ENCODE peak calls at places on chromosomes 4 and X, in seven cellular contexts. D, W, U, Y, C, A and G are unnamed samples.
A peak's percentile ranks its signal among the peaks of the same experiment; 100 is the strongest.

GRCh38 chr4:137678796-137679195 is 146.5 kb upstream of the PCDH18 start:
- DNase-seq in D (no peak), W (no peak), U (no peak), Y (no peak), C (peak; percentile 77), A (no peak), G (peak; percentile 64)

GRCh38 chrX:132491191-132491590 is 2.4 kb upstream of the MBNL3 start:
- DNase-seq in D (no peak), W (no peak), U (no peak), Y (no peak), C (peak; percentile 23), A (no peak), G (no peak)

GRCh38 chrX:87702795-87703194 is 185.2 kb downstream of the KLHL4 start:
- DNase-seq in D (no peak), W (no peak), U (no peak), Y (no peak), C (no peak), A (no peak), G (peak; percentile 57)

GRCh38 chrX:313546-313945 is 5.0 kb downstream of the GTPBP6 start:
- DNase-seq in D (no peak), W (no peak), U (no peak), Y (peak; percentile 6), C (no peak), A (no peak), G (no peak)

GRCh38 chrX:19747672-19748610 is 139.5 kb downstream of the SH3KBP1 start:
- DNase-seq in D (no peak), W (peak; percentile 15), U (no peak), Y (peak; percentile 13), C (no peak), A (no peak), G (no peak)

GRCh38 chr4:188841523-188841922 is 702.3 kb downstream of the TRIML1 start:
- DNase-seq in D (no peak), W (no peak), U (no peak), Y (no peak), C (peak; percentile 53), A (no peak), G (no peak)

GRCh38 chrX:136652822-136653723 is 5.1 kb downstream of the CD40LG start:
- DNase-seq in D (no peak), W (no peak), U (no peak), Y (no peak), C (no peak), A (no peak), G (no peak)

GRCh38 chr4:16532240-16532990 is 306.1 kb upstream of the TAPT1 start:
- DNase-seq in D (no peak), W (no peak), U (no peak), Y (no peak), C (peak; percentile 75), A (peak; percentile 82), G (peak; percentile 66)

GRCh38 chr4:134327274-134328122 is 125.9 kb upstream of the PABPC4L start:
- DNase-seq in D (no peak), W (no peak), U (no peak), Y (no peak), C (no peak), A (no peak), G (no peak)

GRCh38 chrX:47078129-47079043 is at the start of gene RGN:
- DNase-seq in D (no peak), W (peak; percentile 50), U (peak; percentile 18), Y (peak; percentile 26), C (peak; percentile 17), A (no peak), G (no peak)

GRCh38 chrX:120358687-120359086 is 3.2 kb upstream of the ATP1B4 start:
- DNase-seq in D (no peak), W (no peak), U (no peak), Y (no peak), C (peak; percentile 2), A (no peak), G (peak; percentile 11)

GRCh38 chr4:37892641-37893040 is 1.8 kb downstream of the TBC1D1 start:
- DNase-seq in D (no peak), W (no peak), U (no peak), Y (no peak), C (no peak), A (no peak), G (no peak)

GRCh38 chrX:52346462-52347165 is 22.2 kb upstream of the XAGE2 start:
- DNase-seq in D (no peak), W (no peak), U (no peak), Y (no peak), C (peak; percentile 14), A (no peak), G (no peak)

GRCh38 chrX:51461053-51462050 is 35.0 kb downstream of the NUDT11 start:
- DNase-seq in D (peak; percentile 43), W (no peak), U (peak; percentile 25), Y (no peak), C (peak; percentile 40), A (no peak), G (peak; percentile 57)

GRCh38 chr4:181966084-181966483 is 277.1 kb upstream of the TENM3 start:
- DNase-seq in D (peak; percentile 70), W (no peak), U (peak; percentile 40), Y (no peak), C (peak; percentile 66), A (no peak), G (peak; percentile 53)

GRCh38 chr4:30722092-30722915 is 2.1 kb downstream of the PCDH7 start:
- DNase-seq in D (no peak), W (peak; percentile 32), U (no peak), Y (peak; percentile 22), C (no peak), A (no peak), G (no peak)

GRCh38 chr4:30720656-30721352 is 635 bp downstream of the PCDH7 start:
- DNase-seq in D (peak; percentile 63), W (peak; percentile 25), U (peak; percentile 55), Y (peak; percentile 25), C (peak; percentile 71), A (no peak), G (peak; percentile 53)

GRCh38 chr4:30720021-30720655 is at the start of gene PCDH7:
- DNase-seq in D (no peak), W (peak; percentile 23), U (peak; percentile 46), Y (peak; percentile 22), C (peak; percentile 73), A (no peak), G (peak; percentile 72)

GRCh38 chr4:30722916-30723270 is 2.7 kb downstream of the PCDH7 start:
- DNase-seq in D (no peak), W (no peak), U (peak; percentile 14), Y (no peak), C (no peak), A (no peak), G (no peak)

DNA sequence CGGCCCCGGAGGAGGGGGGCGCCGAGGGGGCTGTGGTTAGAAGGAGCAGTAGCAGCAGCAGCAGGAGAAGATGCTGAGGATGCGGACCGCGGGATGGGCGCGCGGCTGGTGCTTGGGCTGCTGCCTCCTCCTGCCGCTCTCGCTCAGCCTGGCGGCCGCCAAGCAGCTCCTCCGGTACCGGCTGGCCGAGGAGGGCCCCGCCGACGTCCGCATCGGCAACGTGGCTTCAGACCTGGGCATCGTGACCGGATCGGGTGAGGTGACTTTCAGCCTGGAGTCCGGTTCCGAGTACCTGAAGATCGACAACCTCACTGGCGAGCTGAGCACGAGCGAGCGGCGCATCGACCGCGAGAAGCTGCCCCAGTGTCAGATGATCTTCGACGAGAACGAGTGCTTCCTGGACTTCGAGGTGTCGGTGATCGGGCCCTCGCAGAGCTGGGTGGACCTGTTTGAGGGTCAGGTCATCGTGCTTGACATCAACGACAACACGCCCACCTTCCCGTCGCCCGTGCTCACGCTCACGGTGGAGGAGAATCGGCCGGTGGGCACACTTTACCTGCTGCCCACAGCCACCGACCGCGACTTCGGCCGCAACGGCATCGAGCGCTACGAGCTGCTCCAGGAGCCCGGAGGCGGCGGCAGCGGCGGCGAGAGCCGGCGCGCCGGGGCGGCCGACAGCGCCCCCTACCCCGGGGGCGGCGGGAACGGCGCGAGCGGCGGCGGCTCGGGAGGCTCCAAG is 1.4 kb downstream of the PCDH7 start:
- DNase-seq in D (peak; percentile 68), W (peak; percentile 46), U (peak; percentile 86), Y (peak; percentile 33), C (peak; percentile 71), A (no peak), G (peak; percentile 54)
- TF ChIP-seq CTCF in D (no peak), W (no peak), U (peak; percentile 32), Y (peak; percentile 54), C (no peak), A (no peak), G (no peak)

DNA sequence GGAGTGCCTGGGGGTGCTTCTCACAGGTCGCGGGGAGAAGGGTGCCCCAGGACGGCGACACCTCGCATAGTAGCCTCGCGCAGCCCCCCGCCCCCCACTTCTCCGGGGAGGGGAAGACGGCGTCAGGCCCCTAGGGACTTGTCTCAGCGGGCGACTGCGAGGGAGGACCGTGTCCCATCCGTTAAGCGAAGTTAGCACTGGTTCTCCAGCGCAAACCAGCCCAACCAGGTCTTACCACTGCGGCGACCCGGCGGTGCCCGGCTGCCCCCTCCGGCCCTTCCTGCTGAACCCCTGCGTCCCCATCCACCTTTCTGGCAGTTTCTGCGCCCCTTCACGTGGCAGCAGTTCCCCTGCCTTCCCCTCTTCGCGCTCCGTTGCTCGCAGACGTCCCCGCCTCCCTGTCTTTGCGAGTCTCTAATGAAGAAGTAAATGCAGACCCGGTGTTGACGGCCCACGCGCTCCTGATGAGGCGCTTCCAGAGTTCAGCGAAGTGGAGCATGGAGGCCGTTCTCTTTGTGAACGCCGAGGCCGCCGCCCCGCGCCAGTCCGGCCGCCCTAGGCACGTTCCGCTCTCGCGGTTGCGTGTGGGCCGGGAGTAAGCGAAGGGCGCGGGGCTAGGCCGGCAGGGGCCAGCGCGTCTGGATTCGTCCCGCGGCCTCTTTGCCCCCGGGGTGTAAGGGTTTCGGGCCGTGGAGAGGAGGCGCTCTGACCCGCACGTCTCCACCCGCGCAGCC is 3.0 kb downstream of the SLIT2 start:
- DNase-seq in D (peak; percentile 8), W (peak; percentile 18), U (peak; percentile 54), Y (peak; percentile 15), C (peak; percentile 67), A (no peak), G (peak; percentile 48)
- H3K4me3 ChIP-seq in D (no peak overlapping the region), W (peak overlapping the region; percentile 66), U (peak overlapping the region; percentile 96), Y (peak overlapping the region; percentile 73), C (peak overlapping the region; percentile 98), A (peak overlapping the region; percentile 75), G (peak overlapping the region; percentile 74)

DNA sequence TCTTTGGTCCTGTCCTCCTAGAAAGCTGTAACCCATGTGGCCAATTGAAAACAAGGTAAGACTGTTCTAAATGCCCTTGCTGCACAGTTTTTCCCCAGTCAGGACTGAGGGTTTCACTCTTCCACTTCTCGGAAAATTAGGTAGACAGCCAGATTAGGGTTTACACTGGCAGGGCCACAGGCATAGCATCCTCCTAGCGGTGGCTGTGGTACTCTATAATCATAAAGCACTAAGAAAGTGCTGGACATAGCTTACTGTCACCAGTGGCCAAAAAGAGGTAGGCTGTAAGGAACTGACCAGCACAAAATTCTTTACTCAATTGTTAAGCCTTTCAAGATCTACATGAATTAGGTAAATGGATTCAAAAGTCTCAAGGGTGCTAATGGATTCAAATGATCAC is 11.6 kb upstream of the USP46 start:
- DNase-seq in D (no peak), W (no peak), U (no peak), Y (no peak), C (peak; percentile 11), A (no peak), G (no peak)
- TF ChIP-seq CTCF in D (no peak), W (no peak), U (no peak), Y (no peak), C (no peak), A (no peak), G (peak; percentile 7)

DNA sequence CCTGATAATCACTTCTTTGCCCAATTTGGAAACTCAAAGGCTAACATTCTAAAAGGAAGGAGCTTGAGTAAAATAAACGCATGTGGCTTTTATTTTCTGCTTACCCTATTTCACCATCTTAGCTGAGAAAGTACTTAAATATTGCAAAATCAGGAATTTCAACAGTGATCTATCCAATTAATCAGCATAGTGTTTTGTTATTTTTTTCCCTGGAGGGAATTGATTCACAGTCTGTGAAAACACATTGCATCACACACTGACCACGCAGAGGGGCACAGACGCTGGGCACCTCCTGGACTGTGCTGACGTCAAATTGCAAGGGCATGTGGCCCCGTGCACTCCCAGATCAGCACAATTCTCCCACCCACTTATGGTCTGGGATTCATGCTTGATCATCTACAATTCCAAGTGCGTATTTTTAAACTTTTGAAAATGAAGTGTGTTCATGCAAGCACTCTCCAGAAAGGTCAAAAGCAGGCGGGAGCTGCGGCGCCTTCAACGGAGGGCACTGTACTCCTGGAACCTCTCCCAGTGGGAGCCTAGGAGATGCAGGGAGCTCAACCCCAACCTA is 320.6 kb upstream of the PPARGC1A start:
- DNase-seq in D (no peak), W (peak; percentile 20), U (no peak), Y (no peak), C (peak; percentile 99), A (peak; percentile 70), G (peak; percentile 86)
- H3K4me3 ChIP-seq in D (no peak overlapping the region), W (no peak overlapping the region), U (no peak overlapping the region), Y (no peak overlapping the region), C (no peak overlapping the region), A (no peak overlapping the region), G (no peak overlapping the region)